ENCODE peak calls at places on chromosomes 13 and 19, in four cellular contexts. One of them, this sample, is unnamed.

GRCh38 chr13:45879666-45880065 is 28.1 kb upstream of the SIAH3 start:
- DNase-seq in WTC11: peak; percentile 50
- DNase-seq in SK-N-SH: no peak
- DNase-seq in K562: peak; percentile 21
- DNase-seq in this sample: peak; percentile 57

GRCh38 chr19:18424890-18425514 is 5.8 kb downstream of the SSBP4 start:
- DNase-seq in WTC11: no peak
- DNase-seq in K562: no peak
- DNase-seq in SK-N-SH: no peak
- DNase-seq in this sample: no peak

GRCh38 chr19:46604781-46605355 is 3.7 kb downstream of the CALM3 start:
- DNase-seq in K562: no peak
- DNase-seq in WTC11: peak; percentile 16
- DNase-seq in SK-N-SH: peak; percentile 65
- DNase-seq in this sample: no peak

GRCh38 chr13:45040626-45041025 is 51.3 kb downstream of the GPALPP1 start:
- DNase-seq in SK-N-SH: no peak
- DNase-seq in K562: no peak
- DNase-seq in WTC11: no peak
- DNase-seq in this sample: no peak

GRCh38 chr13:35818577-35819165 is 312.5 kb downstream of the DCLK1 start:
- DNase-seq in K562: peak; percentile 14
- DNase-seq in WTC11: no peak
- DNase-seq in SK-N-SH: peak; percentile 51
- DNase-seq in this sample: no peak

GRCh38 chr13:95641961-95642621 is 2.4 kb downstream of the DZIP1 start:
- DNase-seq in K562: no peak
- DNase-seq in WTC11: peak; percentile 77
- DNase-seq in SK-N-SH: peak; percentile 77
- DNase-seq in this sample: no peak

GRCh38 chr19:29596885-29597525 is 9.1 kb upstream of the POP4 start:
- DNase-seq in K562: peak; percentile 45
- DNase-seq in WTC11: no peak
- DNase-seq in SK-N-SH: no peak
- DNase-seq in this sample: no peak

GRCh38 chr19:40090256-40091204 is at the start of gene ZNF780A:
- DNase-seq in WTC11: peak; percentile 80
- DNase-seq in K562: peak; percentile 92
- DNase-seq in SK-N-SH: peak; percentile 83
- DNase-seq in this sample: peak; percentile 38

DNA sequence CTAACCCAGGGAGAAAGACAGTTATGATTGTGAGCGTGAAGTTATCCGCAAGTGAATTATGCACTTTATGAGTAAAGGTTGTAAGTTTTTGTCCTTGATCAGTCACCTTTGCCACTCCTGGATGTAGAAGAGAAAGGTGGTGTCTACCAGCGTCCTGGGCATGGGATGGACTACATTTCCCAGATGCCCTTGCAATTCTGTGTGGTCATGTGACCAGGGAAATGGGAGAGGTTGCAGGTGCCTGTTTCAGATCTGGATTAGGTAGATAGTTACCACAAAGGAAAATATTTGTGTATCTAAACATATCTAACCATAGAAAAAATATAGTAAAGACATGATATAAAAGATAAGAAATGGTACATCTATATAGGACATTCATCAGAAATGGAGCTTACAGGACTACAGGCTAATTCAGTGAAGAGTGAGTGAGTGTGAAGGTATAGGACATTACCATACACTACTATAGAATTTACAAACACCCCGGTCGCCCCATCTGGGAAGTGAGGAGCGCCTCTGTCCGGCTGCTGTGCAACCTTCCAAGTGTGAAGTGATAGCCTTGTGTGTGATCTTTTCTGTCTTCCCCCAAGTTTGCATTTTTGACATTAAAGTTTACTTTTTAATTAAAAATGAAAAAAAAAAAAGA is 51.6 kb upstream of the CACNA1A start:
- DNase-seq in K562: no peak
- DNase-seq in WTC11: peak; percentile 58
- DNase-seq in SK-N-SH: no peak
- DNase-seq in this sample: no peak
- TF ChIP-seq TEAD4 in K562: no peak
- TF ChIP-seq TEAD4 in WTC11: no peak
- TF ChIP-seq TEAD4 in SK-N-SH: no peak
- TF ChIP-seq TEAD4 in this sample: no peak

DNA sequence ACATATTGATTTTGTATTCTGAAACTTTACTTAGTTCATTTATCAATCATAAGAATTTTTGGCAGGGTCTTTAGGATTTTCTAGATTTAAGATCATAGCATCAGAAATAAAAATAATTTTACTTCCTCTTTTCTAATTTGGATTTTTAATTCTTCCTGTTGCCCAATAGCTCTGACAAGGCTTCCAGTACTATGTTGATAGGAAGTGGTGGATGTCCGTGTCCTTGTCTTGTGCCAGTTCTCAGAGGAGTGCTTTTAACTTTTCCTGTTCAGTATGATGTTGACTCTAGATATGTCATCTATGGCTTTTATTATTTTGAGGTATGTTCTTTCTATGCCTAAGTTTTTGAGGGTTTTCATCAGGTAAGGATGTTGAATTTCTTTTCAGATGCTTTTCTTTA is 7.6 kb upstream of the KIR2DL4 start:
- DNase-seq in WTC11: no peak
- DNase-seq in SK-N-SH: no peak
- DNase-seq in K562: no peak
- DNase-seq in this sample: no peak
- TF ChIP-seq TEAD4 in WTC11: no peak
- TF ChIP-seq TEAD4 in SK-N-SH: no peak
- TF ChIP-seq TEAD4 in K562: no peak
- TF ChIP-seq TEAD4 in this sample: no peak

DNA sequence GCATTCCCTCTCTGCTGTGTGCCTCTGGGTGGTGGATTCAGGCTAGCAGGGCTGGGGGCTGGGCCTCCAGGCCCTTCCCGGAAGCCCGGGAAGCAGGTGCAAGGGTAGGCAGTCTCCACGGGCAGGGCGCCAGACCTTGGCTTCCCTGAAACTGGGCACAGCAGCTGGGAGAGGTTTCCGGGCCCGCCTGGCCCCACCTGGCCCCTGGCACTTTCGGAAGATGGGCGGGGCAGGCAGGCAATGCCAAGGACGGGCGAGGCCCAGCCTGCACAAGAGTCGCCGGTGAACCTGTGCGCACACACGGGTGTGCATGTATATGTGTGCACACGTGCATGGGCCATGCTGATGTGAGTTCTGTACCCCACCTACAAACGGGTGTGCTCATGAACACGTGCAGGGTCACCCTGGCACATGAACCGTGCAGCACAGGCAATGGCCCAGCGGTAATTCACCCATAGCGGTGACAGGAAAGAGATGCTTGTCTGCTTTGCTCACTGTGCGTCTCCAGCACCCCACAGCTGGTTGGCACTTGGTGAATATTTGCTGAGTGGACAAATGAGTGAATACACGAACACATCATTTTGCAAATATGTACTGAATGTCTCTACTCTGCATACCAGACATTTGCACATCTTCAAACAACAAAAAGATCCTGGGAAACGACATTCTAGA is 15.3 kb downstream of the GADD45B start:
- DNase-seq in WTC11: no peak
- DNase-seq in SK-N-SH: no peak
- DNase-seq in K562: no peak
- DNase-seq in this sample: no peak
- TF ChIP-seq TEAD4 in WTC11: no peak
- TF ChIP-seq TEAD4 in SK-N-SH: peak; percentile 87
- TF ChIP-seq TEAD4 in K562: no peak
- TF ChIP-seq TEAD4 in this sample: no peak

DNA sequence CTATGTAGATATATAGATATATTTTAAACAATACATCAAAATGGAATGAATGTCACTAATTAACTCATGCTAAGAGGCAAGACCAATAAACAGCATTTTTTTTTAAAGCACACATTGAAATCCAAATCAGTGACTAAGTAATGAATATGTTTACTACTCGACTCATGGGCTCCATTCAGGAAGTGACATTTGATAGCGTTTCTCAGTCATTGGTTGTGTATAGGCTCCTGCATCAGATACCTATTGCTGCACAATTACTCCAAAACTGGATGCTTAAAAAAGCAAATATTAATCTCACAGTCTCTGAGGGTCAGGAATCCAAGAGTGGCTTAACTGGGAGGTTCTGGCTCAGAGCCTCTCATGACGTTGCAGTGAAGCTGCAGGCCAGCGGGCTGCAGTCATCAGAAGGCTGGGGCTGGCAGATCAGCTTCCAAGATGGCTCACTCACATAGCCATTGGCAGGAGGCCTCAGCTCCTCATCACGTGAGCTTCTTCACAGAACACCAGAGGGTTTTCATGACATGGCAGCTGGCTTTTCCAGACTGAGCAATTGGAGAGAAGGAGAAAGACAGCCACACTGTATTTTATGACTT is 525.1 kb upstream of the NBEA start:
- DNase-seq in K562: no peak
- DNase-seq in WTC11: no peak
- DNase-seq in SK-N-SH: no peak
- DNase-seq in this sample: no peak
- TF ChIP-seq TEAD4 in K562: no peak
- TF ChIP-seq TEAD4 in WTC11: no peak
- TF ChIP-seq TEAD4 in SK-N-SH: no peak
- TF ChIP-seq TEAD4 in this sample: no peak

GRCh38 chr19:47720669-47721068 is 7.4 kb downstream of the EHD2 start:
- DNase-seq in WTC11: no peak
- DNase-seq in SK-N-SH: no peak
- DNase-seq in K562: no peak
- DNase-seq in this sample: no peak

GRCh38 chr19:47716270-47716937 is 3.2 kb downstream of the EHD2 start:
- DNase-seq in WTC11: no peak
- DNase-seq in K562: no peak
- DNase-seq in SK-N-SH: no peak
- DNase-seq in this sample: no peak

GRCh38 chr19:47723573-47723923 is 10.3 kb downstream of the EHD2 start:
- DNase-seq in K562: peak; percentile 72
- DNase-seq in SK-N-SH: no peak
- DNase-seq in WTC11: no peak
- DNase-seq in this sample: no peak

GRCh38 chr19:47714339-47714738 is 1.1 kb downstream of the EHD2 start:
- DNase-seq in K562: no peak
- DNase-seq in SK-N-SH: no peak
- DNase-seq in WTC11: no peak
- DNase-seq in this sample: no peak

GRCh38 chr19:47719047-47719885 is 6.0 kb downstream of the EHD2 start:
- DNase-seq in K562: no peak
- DNase-seq in SK-N-SH: peak; percentile 95
- DNase-seq in WTC11: no peak
- DNase-seq in this sample: no peak
- TF ChIP-seq TEAD4 in K562: no peak
- TF ChIP-seq TEAD4 in SK-N-SH: peak; percentile 85
- TF ChIP-seq TEAD4 in WTC11: no peak
- TF ChIP-seq TEAD4 in this sample: no peak

GRCh38 chr19:20179946-20180345 is 12.9 kb downstream of the ZNF486 start:
- DNase-seq in SK-N-SH: no peak
- DNase-seq in K562: no peak
- DNase-seq in WTC11: no peak
- DNase-seq in this sample: no peak
- TF ChIP-seq TEAD4 in SK-N-SH: no peak
- TF ChIP-seq TEAD4 in K562: no peak
- TF ChIP-seq TEAD4 in WTC11: no peak
- TF ChIP-seq TEAD4 in this sample: no peak

DNA sequence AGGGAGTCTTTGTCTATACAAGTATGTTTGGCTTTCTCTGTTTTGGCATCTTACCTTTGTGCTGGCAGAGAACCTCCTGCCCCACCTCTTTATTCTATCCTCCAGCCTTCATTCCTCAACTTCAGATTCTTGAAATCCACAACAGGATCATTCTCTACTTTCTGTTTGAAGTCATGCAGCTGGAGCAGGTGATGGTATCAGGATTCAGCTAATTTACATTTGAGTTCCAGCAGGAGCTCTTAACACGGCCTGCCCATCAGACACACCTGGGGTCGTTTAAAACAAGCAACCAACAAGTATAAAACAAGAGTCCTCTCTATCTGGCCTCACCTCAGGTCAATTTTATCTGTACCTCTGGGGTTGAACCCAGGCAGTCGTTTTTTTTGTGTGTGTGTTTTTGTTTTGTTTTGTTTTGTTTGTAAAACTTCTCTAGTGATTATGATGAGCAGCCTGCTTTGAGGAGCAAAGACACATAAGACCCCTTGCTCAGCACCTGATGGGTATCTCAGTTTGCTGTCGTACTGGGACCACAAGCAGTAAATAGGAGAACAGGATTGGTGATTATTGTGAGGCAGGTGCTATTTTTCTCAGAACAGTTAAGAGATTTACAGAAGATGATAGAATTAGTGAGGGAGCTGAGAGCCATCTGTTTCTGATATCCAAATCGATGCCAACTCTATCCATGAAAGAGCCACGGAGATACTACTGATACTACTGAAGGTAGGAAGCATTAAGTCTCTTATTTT is 78.4 kb downstream of the GPC6 start:
- DNase-seq in K562: no peak
- DNase-seq in SK-N-SH: peak; percentile 16
- DNase-seq in WTC11: no peak
- DNase-seq in this sample: no peak
- TF ChIP-seq TEAD4 in K562: no peak
- TF ChIP-seq TEAD4 in SK-N-SH: no peak
- TF ChIP-seq TEAD4 in WTC11: no peak
- TF ChIP-seq TEAD4 in this sample: no peak

GRCh38 chr19:45505151-45505995 is 1.9 kb upstream of the VASP start:
- DNase-seq in K562: peak; percentile 36
- DNase-seq in WTC11: no peak
- DNase-seq in SK-N-SH: no peak
- DNase-seq in this sample: no peak
- TF ChIP-seq TEAD4 in K562: no peak
- TF ChIP-seq TEAD4 in WTC11: no peak
- TF ChIP-seq TEAD4 in SK-N-SH: no peak
- TF ChIP-seq TEAD4 in this sample: no peak

DNA sequence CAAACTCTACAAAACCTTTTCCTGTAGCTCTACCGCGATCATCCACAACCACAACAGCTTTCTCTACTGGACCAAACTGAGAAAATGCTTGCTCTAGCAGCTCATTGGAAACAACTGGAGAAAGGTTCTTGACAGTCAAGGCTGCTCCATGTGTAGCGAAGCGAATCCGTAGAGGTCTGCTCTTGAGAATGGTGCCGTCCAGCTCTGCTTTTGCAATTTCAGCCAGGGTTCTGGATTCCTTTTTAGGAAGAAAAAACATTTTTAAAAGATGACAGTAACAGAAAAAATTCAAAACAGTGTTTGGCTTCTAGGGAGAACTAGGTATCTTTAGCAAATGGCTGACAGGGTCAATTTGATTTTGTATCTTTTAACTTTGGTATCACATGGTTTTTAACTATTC is 10.4 kb downstream of the PSPC1 start:
- DNase-seq in WTC11: no peak
- DNase-seq in SK-N-SH: no peak
- DNase-seq in K562: no peak
- DNase-seq in this sample: no peak
- TF ChIP-seq TEAD4 in WTC11: no peak
- TF ChIP-seq TEAD4 in SK-N-SH: no peak
- TF ChIP-seq TEAD4 in K562: no peak
- TF ChIP-seq TEAD4 in this sample: no peak

This sample was measured in H1.